ENCODE peak calls at places on chromosome 16, in five cellular contexts. One of them, this sample, is unnamed.

GRCh38 chr16:70694088-70694487 is 8.2 kb upstream of the MTSS2 start:
- ATAC-seq in upper lobe of left lung: peak; percentile 18
- ATAC-seq in HepG2: no peak
- ATAC-seq in GM12878: no peak
- ATAC-seq in K562: no peak
- ATAC-seq in this sample: peak; percentile 28

GRCh38 chr16:15907863-15908478 is 19.6 kb upstream of the CEP20 start:
- ATAC-seq in upper lobe of left lung: no peak
- ATAC-seq in HepG2: peak; percentile 99
- ATAC-seq in GM12878: peak; percentile 100
- ATAC-seq in K562: peak; percentile 100
- ATAC-seq in this sample: no peak

GRCh38 chr16:55471448-55472097 is 7.4 kb upstream of the MMP2 start:
- ATAC-seq in upper lobe of left lung: peak; percentile 83
- ATAC-seq in HepG2: no peak
- ATAC-seq in GM12878: peak; percentile 63
- ATAC-seq in K562: no peak
- ATAC-seq in this sample: peak; percentile 44

GRCh38 chr16:4327386-4327781 is 11.5 kb downstream of the GLIS2 start:
- ATAC-seq in upper lobe of left lung: no peak
- ATAC-seq in HepG2: no peak
- ATAC-seq in GM12878: peak; percentile 6
- ATAC-seq in K562: no peak
- ATAC-seq in this sample: no peak

GRCh38 chr16:71648921-71649320 is 22.9 kb downstream of the MARVELD3 start:
- ATAC-seq in upper lobe of left lung: no peak
- ATAC-seq in HepG2: peak; percentile 87
- ATAC-seq in GM12878: peak; percentile 52
- ATAC-seq in K562: peak; percentile 82
- ATAC-seq in this sample: no peak

GRCh38 chr16:15055141-15056053 is 477 bp downstream of the NTAN1 start:
- ATAC-seq in upper lobe of left lung: peak; percentile 55
- ATAC-seq in HepG2: peak; percentile 4
- ATAC-seq in GM12878: peak; percentile 80
- ATAC-seq in K562: no peak
- ATAC-seq in this sample: peak; percentile 62

GRCh38 chr16:18931756-18932155 is 5.5 kb upstream of the SMG1 start:
- ATAC-seq in upper lobe of left lung: no peak
- ATAC-seq in HepG2: no peak
- ATAC-seq in GM12878: peak; percentile 80
- ATAC-seq in K562: no peak
- ATAC-seq in this sample: no peak

GRCh38 chr16:74451951-74452758 is 30.9 kb upstream of the CLEC18B start:
- ATAC-seq in upper lobe of left lung: no peak
- ATAC-seq in HepG2: no peak
- ATAC-seq in GM12878: peak; percentile 94
- ATAC-seq in K562: no peak
- ATAC-seq in this sample: no peak

GRCh38 chr16:79600636-79601091 is at the start of gene MAF:
- ATAC-seq in upper lobe of left lung: peak; percentile 89
- ATAC-seq in HepG2: peak; percentile 55
- ATAC-seq in GM12878: peak; percentile 21
- ATAC-seq in K562: peak; percentile 76
- ATAC-seq in this sample: peak; percentile 83

GRCh38 chr16:28258571-28258970 is 33.8 kb upstream of the SBK1 start:
- ATAC-seq in upper lobe of left lung: no peak
- ATAC-seq in HepG2: no peak
- ATAC-seq in GM12878: no peak
- ATAC-seq in K562: no peak
- ATAC-seq in this sample: peak; percentile 51

GRCh38 chr16:81224836-81225235 is 13.7 kb upstream of the BCO1 start:
- ATAC-seq in upper lobe of left lung: no peak
- ATAC-seq in HepG2: no peak
- ATAC-seq in GM12878: no peak
- ATAC-seq in K562: no peak
- ATAC-seq in this sample: no peak

GRCh38 chr16:85480727-85481101 is 132.4 kb upstream of the GSE1 start:
- ATAC-seq in upper lobe of left lung: no peak
- ATAC-seq in HepG2: no peak
- ATAC-seq in GM12878: peak; percentile 64
- ATAC-seq in K562: no peak
- ATAC-seq in this sample: no peak

GRCh38 chr16:56346131-56346890 is 79.0 kb downstream of the AMFR start:
- ATAC-seq in upper lobe of left lung: no peak
- ATAC-seq in HepG2: no peak
- ATAC-seq in GM12878: no peak
- ATAC-seq in K562: no peak
- ATAC-seq in this sample: no peak

GRCh38 chr16:13441675-13442074 is 478.3 kb upstream of the ERCC4 start:
- ATAC-seq in upper lobe of left lung: no peak
- ATAC-seq in HepG2: no peak
- ATAC-seq in GM12878: peak; percentile 72
- ATAC-seq in K562: no peak
- ATAC-seq in this sample: no peak

GRCh38 chr16:27460663-27461482 is 58.9 kb downstream of the IL21R start:
- ATAC-seq in upper lobe of left lung: no peak
- ATAC-seq in HepG2: no peak
- ATAC-seq in GM12878: no peak
- ATAC-seq in K562: no peak
- ATAC-seq in this sample: no peak

GRCh38 chr16:79336437-79337229 is 263.9 kb downstream of the MAF start:
- ATAC-seq in upper lobe of left lung: no peak
- ATAC-seq in HepG2: no peak
- ATAC-seq in GM12878: no peak
- ATAC-seq in K562: no peak
- ATAC-seq in this sample: peak; percentile 81

GRCh38 chr16:57316390-57317017 is 32.0 kb upstream of the PLLP start:
- ATAC-seq in upper lobe of left lung: peak; percentile 68
- ATAC-seq in HepG2: no peak
- ATAC-seq in GM12878: no peak
- ATAC-seq in K562: no peak
- ATAC-seq in this sample: peak; percentile 89

GRCh38 chr16:88453217-88453531 is at the start of gene ZFPM1:
- ATAC-seq in upper lobe of left lung: no peak
- ATAC-seq in HepG2: peak; percentile 36
- ATAC-seq in GM12878: no peak
- ATAC-seq in K562: no peak
- ATAC-seq in this sample: no peak

GRCh38 chr16:90023078-90023447 is 3.8 kb upstream of the DBNDD1 start:
- ATAC-seq in upper lobe of left lung: peak; percentile 2
- ATAC-seq in HepG2: peak; percentile 9
- ATAC-seq in GM12878: no peak
- ATAC-seq in K562: no peak
- ATAC-seq in this sample: peak; percentile 9

GRCh38 chr16:25177831-25178688 is 38.7 kb upstream of the AQP8 start:
- ATAC-seq in upper lobe of left lung: peak; percentile 38
- ATAC-seq in HepG2: peak; percentile 94
- ATAC-seq in GM12878: no peak
- ATAC-seq in K562: peak; percentile 23
- ATAC-seq in this sample: no peak

GRCh38 chr16:64345142-64345541 is 776.7 kb downstream of the CDH11 start:
- ATAC-seq in upper lobe of left lung: no peak
- ATAC-seq in HepG2: no peak
- ATAC-seq in GM12878: no peak
- ATAC-seq in K562: no peak
- ATAC-seq in this sample: no peak

GRCh38 chr16:2712063-2712441 is 8.0 kb downstream of the PRSS27 start:
- ATAC-seq in upper lobe of left lung: no peak
- ATAC-seq in HepG2: peak; percentile 22
- ATAC-seq in GM12878: no peak
- ATAC-seq in K562: no peak
- ATAC-seq in this sample: no peak

GRCh38 chr16:16988963-16989362 is 481.8 kb downstream of the XYLT1 start:
- ATAC-seq in upper lobe of left lung: no peak
- ATAC-seq in HepG2: no peak
- ATAC-seq in GM12878: peak; percentile 88
- ATAC-seq in K562: no peak
- ATAC-seq in this sample: no peak

GRCh38 chr16:14509055-14509454 is 121.0 kb downstream of the PARN start:
- ATAC-seq in upper lobe of left lung: no peak
- ATAC-seq in HepG2: no peak
- ATAC-seq in GM12878: no peak
- ATAC-seq in K562: no peak
- ATAC-seq in this sample: no peak

GRCh38 chr16:85541619-85542547 is 71.2 kb upstream of the GSE1 start:
- ATAC-seq in upper lobe of left lung: no peak
- ATAC-seq in HepG2: no peak
- ATAC-seq in GM12878: no peak
- ATAC-seq in K562: peak; percentile 37
- ATAC-seq in this sample: no peak

GRCh38 chr16:5870886-5871715 is 773.5 kb upstream of the EEF2KMT start:
- ATAC-seq in upper lobe of left lung: no peak
- ATAC-seq in HepG2: no peak
- ATAC-seq in GM12878: no peak
- ATAC-seq in K562: no peak
- ATAC-seq in this sample: no peak

GRCh38 chr16:57908409-57908987 is 62.4 kb downstream of the CNGB1 start:
- ATAC-seq in upper lobe of left lung: no peak
- ATAC-seq in HepG2: no peak
- ATAC-seq in GM12878: no peak
- ATAC-seq in K562: no peak
- ATAC-seq in this sample: no peak

GRCh38 chr16:1157639-1158455 is 4.9 kb downstream of the CACNA1H start:
- ATAC-seq in upper lobe of left lung: no peak
- ATAC-seq in HepG2: no peak
- ATAC-seq in GM12878: no peak
- ATAC-seq in K562: no peak
- ATAC-seq in this sample: no peak

GRCh38 chr16:1156111-1156982 is 3.4 kb downstream of the CACNA1H start:
- ATAC-seq in upper lobe of left lung: no peak
- ATAC-seq in HepG2: no peak
- ATAC-seq in GM12878: no peak
- ATAC-seq in K562: no peak
- ATAC-seq in this sample: no peak

GRCh38 chr16:1158456-1159324 is 5.8 kb downstream of the CACNA1H start:
- ATAC-seq in upper lobe of left lung: no peak
- ATAC-seq in HepG2: peak; percentile 6
- ATAC-seq in GM12878: no peak
- ATAC-seq in K562: no peak
- ATAC-seq in this sample: peak; percentile 16

GRCh38 chr16:1155353-1156110 is 2.6 kb downstream of the CACNA1H start:
- ATAC-seq in upper lobe of left lung: no peak
- ATAC-seq in HepG2: peak; percentile 16
- ATAC-seq in GM12878: no peak
- ATAC-seq in K562: no peak
- ATAC-seq in this sample: no peak

DNA sequence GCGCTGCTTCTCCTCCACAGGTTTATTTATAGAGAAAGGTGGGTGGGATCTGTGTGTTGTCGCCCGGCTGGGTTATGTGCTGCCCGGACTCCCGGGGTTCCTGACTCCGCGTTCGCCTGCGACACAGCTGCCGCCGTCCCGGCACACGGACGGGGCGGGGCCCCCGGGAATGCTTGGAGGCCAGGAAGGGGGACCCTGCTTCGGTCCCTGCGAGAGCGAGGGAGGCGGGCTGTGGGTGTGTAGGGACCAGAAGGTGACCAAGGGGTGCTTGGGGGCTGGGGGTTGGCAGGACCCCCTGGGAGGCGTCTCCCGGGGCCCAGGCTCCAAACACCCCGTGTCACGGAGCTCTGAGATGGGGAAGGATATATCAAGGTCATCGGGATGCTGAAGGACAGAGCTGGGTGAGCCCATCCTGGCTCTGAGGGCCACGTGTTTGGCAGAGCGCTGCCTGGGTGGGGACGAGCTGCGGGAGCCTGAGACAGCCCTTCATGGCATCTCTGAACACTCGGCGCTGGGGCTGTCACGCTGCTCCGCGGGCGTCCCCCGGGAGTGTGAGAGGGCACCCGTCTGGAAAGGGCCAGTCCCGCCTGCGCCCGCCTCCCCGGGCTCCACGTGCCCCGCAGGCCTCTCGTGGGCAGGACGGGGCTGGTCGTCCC is 4.2 kb downstream of the CACNA1H start:
- ATAC-seq in upper lobe of left lung: no peak
- ATAC-seq in HepG2: no peak
- ATAC-seq in GM12878: no peak
- ATAC-seq in K562: no peak
- ATAC-seq in this sample: no peak
- H3K27me3 ChIP-seq in upper lobe of left lung: peaks cover 68% of the 10 kb centered on the region
- H3K27me3 ChIP-seq in HepG2: peaks cover 6% of the 10 kb centered on the region
- H3K27me3 ChIP-seq in GM12878: no peaks in the 10 kb centered on the region
- H3K27me3 ChIP-seq in K562: peaks cover 78% of the 10 kb centered on the region
- H3K27me3 ChIP-seq in this sample: peaks cover 89% of the 10 kb centered on the region

DNA sequence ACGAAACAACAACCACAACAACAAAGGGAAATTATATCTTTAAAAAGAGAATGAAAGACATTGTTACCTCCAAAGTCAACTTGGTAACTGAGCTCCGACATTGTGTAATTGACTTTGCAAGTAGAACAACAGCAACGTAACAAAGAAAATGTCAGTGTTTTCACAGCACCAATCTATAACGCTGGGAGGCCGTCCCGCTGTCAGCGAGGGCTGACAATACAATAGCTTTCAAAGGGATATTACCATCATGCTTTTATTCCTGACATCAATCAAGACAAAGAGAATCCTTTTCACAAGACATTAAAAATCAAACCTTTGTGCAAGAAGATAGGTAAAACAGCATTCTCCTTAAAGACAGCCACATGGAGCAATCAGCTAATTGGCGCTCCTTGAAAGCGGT is 6.2 kb downstream of the ZNF423 start:
- ATAC-seq in upper lobe of left lung: no peak
- ATAC-seq in HepG2: no peak
- ATAC-seq in GM12878: no peak
- ATAC-seq in K562: no peak
- ATAC-seq in this sample: no peak
- TF ChIP-seq EP300 in upper lobe of left lung: no peak
- TF ChIP-seq EP300 in HepG2: no peak
- TF ChIP-seq EP300 in GM12878: no peak
- TF ChIP-seq EP300 in K562: no peak
- TF ChIP-seq EP300 in this sample: no peak

GRCh38 chr16:1159973-1160772 is 7.3 kb downstream of the CACNA1H start:
- ATAC-seq in upper lobe of left lung: no peak
- ATAC-seq in HepG2: peak; percentile 59
- ATAC-seq in GM12878: no peak
- ATAC-seq in K562: peak; percentile 28
- ATAC-seq in this sample: peak; percentile 76
- H3K4me3 ChIP-seq in upper lobe of left lung: no peak overlapping the region
- H3K4me3 ChIP-seq in HepG2: peak overlapping the region; percentile 49
- H3K4me3 ChIP-seq in GM12878: no peak overlapping the region
- H3K4me3 ChIP-seq in K562: no peak overlapping the region
- H3K4me3 ChIP-seq in this sample: peak overlapping the region; percentile 34

GRCh38 chr16:67148656-67149275 is 2.0 kb downstream of the B3GNT9 start:
- ATAC-seq in upper lobe of left lung: no peak
- ATAC-seq in HepG2: peak; percentile 4
- ATAC-seq in GM12878: no peak
- ATAC-seq in K562: no peak
- ATAC-seq in this sample: no peak

GRCh38 chr16:67150058-67150832 is 553 bp downstream of the B3GNT9 start:
- ATAC-seq in upper lobe of left lung: peak; percentile 85
- ATAC-seq in HepG2: peak; percentile 28
- ATAC-seq in GM12878: peak; percentile 23
- ATAC-seq in K562: peak; percentile 7
- ATAC-seq in this sample: peak; percentile 39

GRCh38 chr16:67150833-67151396 is at the start of gene B3GNT9:
- ATAC-seq in upper lobe of left lung: peak; percentile 87
- ATAC-seq in HepG2: peak; percentile 69
- ATAC-seq in GM12878: peak; percentile 59
- ATAC-seq in K562: peak; percentile 53
- ATAC-seq in this sample: peak; percentile 84

GRCh38 chr16:67149276-67150057 is 1.3 kb downstream of the B3GNT9 start:
- ATAC-seq in upper lobe of left lung: no peak
- ATAC-seq in HepG2: no peak
- ATAC-seq in GM12878: no peak
- ATAC-seq in K562: no peak
- ATAC-seq in this sample: no peak

GRCh38 chr16:67151431-67152097 is 766 bp upstream of the B3GNT9 start:
- ATAC-seq in upper lobe of left lung: no peak
- ATAC-seq in HepG2: peak; percentile 20
- ATAC-seq in GM12878: peak; percentile 15
- ATAC-seq in K562: peak; percentile 54
- ATAC-seq in this sample: no peak
- H3K27me3 ChIP-seq in upper lobe of left lung: peaks cover 4% of the 10 kb centered on the region
- H3K27me3 ChIP-seq in HepG2: peaks cover 1% of the 10 kb centered on the region
- H3K27me3 ChIP-seq in GM12878: no peaks in the 10 kb centered on the region
- H3K27me3 ChIP-seq in K562: no peaks in the 10 kb centered on the region
- H3K27me3 ChIP-seq in this sample: no peaks in the 10 kb centered on the region